ENCODE peak calls at places on chromosomes 13 and 19, in eight cellular contexts. One of them, this sample, is unnamed.

GRCh38 chr19:5099822-5100221 is 130.9 kb downstream of the KDM4B start:
- DNase-seq in activated CD8-positive, alpha-beta memory T cell treated with anti-CD3 and anti-CD28 coated beads for 24 hours: no peak
- DNase-seq in skeletal muscle cell: no peak
- DNase-seq in T-helper 2 cell treated with Interferon-gamma antibody and Interleukin-4, amounts not matched to agents 5 μg/mL and 100 μg/mL, for 36 hours: no peak
- DNase-seq in M059J: no peak
- DNase-seq in GM03348: no peak
- DNase-seq in activated CD4-positive, alpha-beta memory T cell treated with anti-CD3 and anti-CD28 coated beads, Interleukin-2, amount 10 ng/mL, durations not matched to agents 7 days and 5 days: no peak
- DNase-seq in GM13976: no peak
- DNase-seq in this sample: no peak

GRCh38 chr13:71865858-71866172 is 1.2 kb downstream of the DACH1 start:
- DNase-seq in activated CD8-positive, alpha-beta memory T cell treated with anti-CD3 and anti-CD28 coated beads for 24 hours: no peak
- DNase-seq in activated CD4-positive, alpha-beta memory T cell treated with anti-CD3 and anti-CD28 coated beads, Interleukin-2, amount 10 ng/mL, durations not matched to agents 7 days and 5 days: no peak
- DNase-seq in skeletal muscle cell: no peak
- DNase-seq in GM13976: peak
- DNase-seq in T-helper 2 cell treated with Interferon-gamma antibody and Interleukin-4, amounts not matched to agents 5 μg/mL and 100 μg/mL, for 36 hours: no peak
- DNase-seq in M059J: no peak
- DNase-seq in GM03348: peak
- DNase-seq in this sample: no peak

GRCh38 chr13:108102771-108103170 is 112.6 kb downstream of the LIG4 start:
- DNase-seq in GM13976: no peak
- DNase-seq in activated CD8-positive, alpha-beta memory T cell treated with anti-CD3 and anti-CD28 coated beads for 24 hours: no peak
- DNase-seq in activated CD4-positive, alpha-beta memory T cell treated with anti-CD3 and anti-CD28 coated beads, Interleukin-2, amount 10 ng/mL, durations not matched to agents 7 days and 5 days: no peak
- DNase-seq in T-helper 2 cell treated with Interferon-gamma antibody and Interleukin-4, amounts not matched to agents 5 μg/mL and 100 μg/mL, for 36 hours: no peak
- DNase-seq in skeletal muscle cell: no peak
- DNase-seq in GM03348: no peak
- DNase-seq in M059J: no peak
- DNase-seq in this sample: no peak

GRCh38 chr13:66634384-66634783 is 595.8 kb downstream of the PCDH9 start:
- DNase-seq in skeletal muscle cell: no peak
- DNase-seq in GM03348: peak
- DNase-seq in T-helper 2 cell treated with Interferon-gamma antibody and Interleukin-4, amounts not matched to agents 5 μg/mL and 100 μg/mL, for 36 hours: no peak
- DNase-seq in activated CD4-positive, alpha-beta memory T cell treated with anti-CD3 and anti-CD28 coated beads, Interleukin-2, amount 10 ng/mL, durations not matched to agents 7 days and 5 days: no peak
- DNase-seq in activated CD8-positive, alpha-beta memory T cell treated with anti-CD3 and anti-CD28 coated beads for 24 hours: no peak
- DNase-seq in M059J: no peak
- DNase-seq in GM13976: no peak
- DNase-seq in this sample: no peak

GRCh38 chr19:43700368-43701015 is 15.4 kb upstream of the IRGC start:
- DNase-seq in activated CD8-positive, alpha-beta memory T cell treated with anti-CD3 and anti-CD28 coated beads for 24 hours: peak
- DNase-seq in GM13976: no peak
- DNase-seq in M059J: peak
- DNase-seq in T-helper 2 cell treated with Interferon-gamma antibody and Interleukin-4, amounts not matched to agents 5 μg/mL and 100 μg/mL, for 36 hours: peak
- DNase-seq in GM03348: peak
- DNase-seq in skeletal muscle cell: peak
- DNase-seq in activated CD4-positive, alpha-beta memory T cell treated with anti-CD3 and anti-CD28 coated beads, Interleukin-2, amount 10 ng/mL, durations not matched to agents 7 days and 5 days: peak
- DNase-seq in this sample: no peak

GRCh38 chr13:35552172-35552844 is 75.8 kb upstream of the MAB21L1 start:
- DNase-seq in GM03348: peak
- DNase-seq in activated CD4-positive, alpha-beta memory T cell treated with anti-CD3 and anti-CD28 coated beads, Interleukin-2, amount 10 ng/mL, durations not matched to agents 7 days and 5 days: no peak
- DNase-seq in T-helper 2 cell treated with Interferon-gamma antibody and Interleukin-4, amounts not matched to agents 5 μg/mL and 100 μg/mL, for 36 hours: no peak
- DNase-seq in activated CD8-positive, alpha-beta memory T cell treated with anti-CD3 and anti-CD28 coated beads for 24 hours: no peak
- DNase-seq in skeletal muscle cell: peak
- DNase-seq in GM13976: no peak
- DNase-seq in M059J: no peak
- DNase-seq in this sample: no peak

GRCh38 chr19:50315773-50316448 is 13.3 kb downstream of the KCNC3 start:
- DNase-seq in GM03348: no peak
- DNase-seq in activated CD8-positive, alpha-beta memory T cell treated with anti-CD3 and anti-CD28 coated beads for 24 hours: no peak
- DNase-seq in skeletal muscle cell: no peak
- DNase-seq in activated CD4-positive, alpha-beta memory T cell treated with anti-CD3 and anti-CD28 coated beads, Interleukin-2, amount 10 ng/mL, durations not matched to agents 7 days and 5 days: no peak
- DNase-seq in T-helper 2 cell treated with Interferon-gamma antibody and Interleukin-4, amounts not matched to agents 5 μg/mL and 100 μg/mL, for 36 hours: peak
- DNase-seq in GM13976: peak
- DNase-seq in M059J: peak
- DNase-seq in this sample: no peak

GRCh38 chr13:109131698-109132257 is 502.4 kb downstream of the MYO16 start:
- DNase-seq in M059J: no peak
- DNase-seq in skeletal muscle cell: no peak
- DNase-seq in activated CD4-positive, alpha-beta memory T cell treated with anti-CD3 and anti-CD28 coated beads, Interleukin-2, amount 10 ng/mL, durations not matched to agents 7 days and 5 days: no peak
- DNase-seq in T-helper 2 cell treated with Interferon-gamma antibody and Interleukin-4, amounts not matched to agents 5 μg/mL and 100 μg/mL, for 36 hours: no peak
- DNase-seq in GM13976: no peak
- DNase-seq in GM03348: no peak
- DNase-seq in activated CD8-positive, alpha-beta memory T cell treated with anti-CD3 and anti-CD28 coated beads for 24 hours: no peak
- DNase-seq in this sample: peak

GRCh38 chr13:79776538-79776937 is 295.6 kb downstream of the NDFIP2 start:
- DNase-seq in T-helper 2 cell treated with Interferon-gamma antibody and Interleukin-4, amounts not matched to agents 5 μg/mL and 100 μg/mL, for 36 hours: no peak
- DNase-seq in M059J: peak
- DNase-seq in GM03348: no peak
- DNase-seq in activated CD4-positive, alpha-beta memory T cell treated with anti-CD3 and anti-CD28 coated beads, Interleukin-2, amount 10 ng/mL, durations not matched to agents 7 days and 5 days: no peak
- DNase-seq in GM13976: no peak
- DNase-seq in activated CD8-positive, alpha-beta memory T cell treated with anti-CD3 and anti-CD28 coated beads for 24 hours: no peak
- DNase-seq in skeletal muscle cell: no peak
- DNase-seq in this sample: no peak

GRCh38 chr19:42198676-42199439 is 18.6 kb downstream of the DEDD2 start:
- DNase-seq in GM13976: peak
- DNase-seq in skeletal muscle cell: no peak
- DNase-seq in activated CD8-positive, alpha-beta memory T cell treated with anti-CD3 and anti-CD28 coated beads for 24 hours: peak
- DNase-seq in T-helper 2 cell treated with Interferon-gamma antibody and Interleukin-4, amounts not matched to agents 5 μg/mL and 100 μg/mL, for 36 hours: peak
- DNase-seq in activated CD4-positive, alpha-beta memory T cell treated with anti-CD3 and anti-CD28 coated beads, Interleukin-2, amount 10 ng/mL, durations not matched to agents 7 days and 5 days: peak
- DNase-seq in M059J: peak
- DNase-seq in GM03348: no peak
- DNase-seq in this sample: peak

GRCh38 chr13:29428310-29428991 is 167.0 kb downstream of the SLC7A1 start:
- DNase-seq in GM03348: peak
- DNase-seq in T-helper 2 cell treated with Interferon-gamma antibody and Interleukin-4, amounts not matched to agents 5 μg/mL and 100 μg/mL, for 36 hours: no peak
- DNase-seq in activated CD4-positive, alpha-beta memory T cell treated with anti-CD3 and anti-CD28 coated beads, Interleukin-2, amount 10 ng/mL, durations not matched to agents 7 days and 5 days: no peak
- DNase-seq in M059J: peak
- DNase-seq in GM13976: no peak
- DNase-seq in skeletal muscle cell: no peak
- DNase-seq in activated CD8-positive, alpha-beta memory T cell treated with anti-CD3 and anti-CD28 coated beads for 24 hours: no peak
- DNase-seq in this sample: no peak